ENCODE peak calls at places on chromosomes 5 and 9, in eight cellular contexts. B is PC-9, M is IMR-90, T is colonic mucosa, K is transverse colon, E is vagina, D is psoas muscle, C is heart left ventricle. X is an unnamed sample.

GRCh38 chr9:37026085-37026935 is 7.8 kb downstream of the PAX5 start:
- DNase-seq in B (no peak), M (no peak), T (no peak), K (no peak), E (no peak), D (no peak), C (no peak), X (no peak)

GRCh38 chr9:99745085-99745484 is 76.6 kb upstream of the NR4A3 start:
- DNase-seq in B (no peak), M (no peak), T (no peak), K (no peak), E (no peak), D (no peak), C (no peak), X (no peak)

GRCh38 chr5:14148890-14149671 is 5.9 kb downstream of the TRIO start:
- DNase-seq in B (no peak), M (no peak), T (no peak), K (peak; percentile 32), E (no peak), D (no peak), C (no peak), X (no peak)

GRCh38 chr5:176738851-176739250 is 71.5 kb upstream of the UNC5A start:
- DNase-seq in B (no peak), M (no peak), T (peak; percentile 6), K (no peak), E (peak; percentile 81), D (no peak), C (no peak), X (no peak)

GRCh38 chr9:419571-420156 is 205.0 kb downstream of the DOCK8 start:
- DNase-seq in B (peak; percentile 68), M (no peak), T (no peak), K (no peak), E (no peak), D (no peak), C (no peak), X (no peak)

GRCh38 chr9:105475302-105475701 is 27.5 kb downstream of the FSD1L start:
- DNase-seq in B (no peak), M (peak; percentile 64), T (no peak), K (no peak), E (no peak), D (no peak), C (no peak), X (no peak)

GRCh38 chr9:129501771-129502324 is 119.1 kb downstream of the C9orf50 start:
- DNase-seq in B (no peak), M (no peak), T (no peak), K (no peak), E (no peak), D (no peak), C (no peak), X (no peak)

GRCh38 chr9:95736891-95737522 is 138.5 kb upstream of the ERCC6L2 start:
- DNase-seq in B (no peak), M (no peak), T (no peak), K (no peak), E (no peak), D (no peak), C (no peak), X (no peak)

GRCh38 chr9:89639367-89639795 is 34.6 kb downstream of the GADD45G start:
- DNase-seq in B (no peak), M (no peak), T (no peak), K (no peak), E (no peak), D (peak; percentile 84), C (peak; percentile 80), X (peak; percentile 62)

GRCh38 chr5:55278778-55279177 is 28.7 kb downstream of the DHX29 start:
- DNase-seq in B (no peak), M (peak; percentile 75), T (no peak), K (no peak), E (no peak), D (no peak), C (no peak), X (no peak)

GRCh38 chr5:41510176-41510831 is at the start of gene PLCXD3:
- DNase-seq in B (peak; percentile 17), M (no peak), T (peak; percentile 22), K (no peak), E (no peak), D (peak; percentile 12), C (peak; percentile 73), X (no peak)

GRCh38 chr5:14109041-14109747 is 33.9 kb upstream of the TRIO start:
- DNase-seq in B (peak; percentile 69), M (peak; percentile 75), T (peak; percentile 22), K (peak; percentile 16), E (no peak), D (peak; percentile 55), C (peak; percentile 30), X (no peak)

GRCh38 chr9:68869020-68869419 is 144.9 kb downstream of the PRKACG start:
- DNase-seq in B (no peak), M (no peak), T (no peak), K (no peak), E (no peak), D (no peak), C (peak; percentile 38), X (no peak)

GRCh38 chr9:68873179-68873578 is 140.7 kb downstream of the PRKACG start:
- DNase-seq in B (no peak), M (no peak), T (no peak), K (no peak), E (no peak), D (no peak), C (no peak), X (no peak)

GRCh38 chr9:68870049-68870448 is 143.9 kb downstream of the PRKACG start:
- DNase-seq in B (no peak), M (no peak), T (no peak), K (no peak), E (no peak), D (no peak), C (no peak), X (no peak)

GRCh38 chr9:68876265-68876664 is 137.6 kb downstream of the PRKACG start:
- DNase-seq in B (no peak), M (no peak), T (no peak), K (no peak), E (no peak), D (no peak), C (no peak), X (no peak)

DNA sequence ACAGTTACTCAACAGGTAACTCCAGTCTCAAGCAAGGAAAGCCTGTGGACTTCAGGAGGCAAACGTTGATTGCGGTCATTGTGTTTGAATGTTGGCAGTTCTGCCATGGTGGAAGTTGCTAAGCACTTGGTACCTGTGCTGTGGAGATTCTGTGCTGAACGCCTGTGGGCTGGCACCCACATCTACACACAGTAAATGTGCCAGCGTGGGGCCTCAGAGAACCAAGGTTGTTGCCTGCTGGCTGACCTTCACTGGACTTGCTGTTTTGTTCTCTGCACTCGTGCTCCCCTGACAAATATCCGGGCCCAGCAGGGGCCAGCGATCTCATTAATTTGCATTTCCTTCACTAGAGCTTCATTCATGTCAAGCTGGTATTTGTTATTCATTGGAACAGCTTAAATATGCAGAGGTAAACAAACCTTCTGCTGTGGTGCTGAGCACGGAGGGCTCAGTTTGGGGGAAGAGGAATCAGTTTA is 141.8 kb downstream of the PRKACG start:
- DNase-seq in B (no peak), M (no peak), T (no peak), K (no peak), E (no peak), D (no peak), C (peak; percentile 75), X (no peak)
- H3K27ac ChIP-seq in B (no peak overlapping the region), M (no peak overlapping the region), T (no peak overlapping the region), K (peak overlapping the region; percentile 0), E (no peak overlapping the region), D (no peak overlapping the region), C (peak overlapping the region; percentile 79), X (peak overlapping the region; percentile 26)

DNA sequence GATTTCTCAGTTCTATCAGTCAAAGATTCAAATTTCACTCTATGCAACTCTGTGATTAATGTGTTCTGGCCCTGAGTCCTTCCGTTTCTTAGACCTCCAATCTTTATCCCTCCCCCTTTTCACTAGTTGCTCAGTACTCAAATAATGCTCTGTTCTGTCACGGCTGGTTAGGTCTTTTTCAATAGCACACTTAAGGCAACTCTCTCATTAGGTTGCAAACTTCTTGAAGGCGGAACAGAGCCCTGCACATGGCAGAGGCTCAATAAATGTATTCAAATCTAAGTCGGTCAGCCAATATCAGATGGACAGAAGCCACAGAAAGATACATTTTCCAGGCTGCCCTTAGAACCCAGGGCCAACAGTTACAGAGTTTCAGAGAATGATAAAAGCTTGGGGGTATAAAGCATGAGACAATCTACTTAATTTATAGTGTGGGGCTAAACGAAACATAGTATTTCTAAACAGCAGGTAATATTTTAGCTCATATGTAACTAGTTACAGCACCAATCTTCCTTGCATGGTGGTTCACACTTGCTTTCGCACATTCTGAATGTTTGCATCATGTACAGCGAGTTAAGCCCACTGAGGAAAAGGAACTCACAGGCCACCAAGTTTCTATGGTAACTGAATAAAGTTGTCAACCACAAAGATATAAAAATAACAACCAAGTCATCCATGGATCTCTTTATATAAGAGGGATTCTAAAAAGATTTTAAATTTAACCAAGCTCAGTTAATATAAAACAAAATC is 67.1 kb upstream of the GOLPH3 start:
- DNase-seq in B (no peak), M (no peak), T (no peak), K (no peak), E (no peak), D (no peak), C (no peak), X (no peak)
- H3K36me3 ChIP-seq in B (peaks cover under 1% of the 10 kb centered on the region), M (peaks cover 27% of the 10 kb centered on the region), T (peaks cover 4% of the 10 kb centered on the region), K (peaks cover 40% of the 10 kb centered on the region), E (peaks cover 49% of the 10 kb centered on the region), D (peaks cover 95% of the 10 kb centered on the region), C (peaks cover 79% of the 10 kb centered on the region), X (peaks cover 1% of the 10 kb centered on the region)

DNA sequence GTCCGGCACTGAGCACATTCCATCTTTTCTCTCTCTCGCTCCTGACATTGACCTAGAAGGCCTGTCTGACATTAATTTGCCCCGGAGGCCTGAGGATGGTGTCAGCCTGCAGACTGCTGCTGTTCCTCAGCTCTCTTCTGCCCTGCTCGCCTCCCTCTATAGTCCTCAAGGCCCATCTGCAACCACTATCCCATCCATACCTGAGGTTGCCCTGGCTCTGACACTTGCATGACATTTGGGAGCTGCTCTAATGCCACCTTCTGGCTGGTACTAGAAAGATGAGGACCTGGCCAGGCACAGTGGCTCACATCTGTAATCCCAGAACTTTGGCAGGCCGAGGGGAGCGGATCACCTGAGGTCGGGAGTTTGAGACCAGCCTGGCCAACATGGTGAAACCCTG is 38.6 kb upstream of the GGTA1 start:
- DNase-seq in B (no peak), M (no peak), T (no peak), K (no peak), E (no peak), D (no peak), C (no peak), X (no peak)
- TF ChIP-seq CTCF in B (no peak), M (no peak), T (no peak), K (no peak), E (no peak), D (no peak), C (peak; percentile 24), X (no peak)

DNA sequence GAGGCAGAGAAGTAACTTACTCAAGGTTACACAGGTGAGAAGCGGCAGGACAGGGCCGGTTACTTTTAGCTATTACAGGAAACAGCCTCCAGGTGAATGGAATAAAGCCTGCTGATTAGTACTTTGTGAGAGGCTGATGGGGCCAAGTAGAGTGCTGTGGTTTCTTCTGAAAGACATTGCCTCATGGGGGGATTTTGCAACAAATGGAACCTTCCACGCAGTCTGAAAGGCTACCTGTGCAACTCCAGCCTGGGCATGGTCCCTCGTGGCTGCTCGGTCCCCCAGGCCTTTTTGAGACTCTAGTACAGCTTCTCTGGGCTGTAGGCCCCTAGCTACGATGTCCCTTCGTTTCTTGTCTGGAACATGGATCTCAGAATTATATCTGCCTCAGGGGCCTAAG is 2.0 kb downstream of the TMEM268 start:
- DNase-seq in B (no peak), M (no peak), T (no peak), K (no peak), E (no peak), D (no peak), C (no peak), X (peak; percentile 29)
- H3K27ac ChIP-seq in B (no peak overlapping the region), M (no peak overlapping the region), T (peak overlapping the region; percentile 91), K (peak overlapping the region; percentile 92), E (peak overlapping the region; percentile 88), D (no peak overlapping the region), C (no peak overlapping the region), X (peak overlapping the region; percentile 98)